ENCODE peak calls at places on chromosomes 13 and 19, in five cellular contexts. L is psoas muscle, J is non-pigmented ciliary epithelial cell, V is pancreas, O is AG04450. D is an unnamed sample.

GRCh38 chr13:44335463-44335862 is 38.2 kb upstream of the SERP2 start:
- DNase-seq in V (no peak), J (no peak), O (no peak), L (no peak), D (no peak)

GRCh38 chr19:37966211-37967072 is 59.4 kb downstream of the SIPA1L3 start:
- DNase-seq in J (no peak), L (no peak), O (no peak), V (peak), D (no peak)

GRCh38 chr13:31768351-31768750 is 29.0 kb downstream of the RXFP2 start:
- DNase-seq in V (no peak), L (no peak), J (no peak), O (no peak), D (no peak)

GRCh38 chr19:14437578-14438140 is 4.6 kb downstream of the PKN1 start:
- DNase-seq in J (no peak), L (no peak), V (no peak), O (no peak), D (no peak)

GRCh38 chr19:56273563-56274117 is 1.1 kb downstream of the EDDM13 start:
- DNase-seq in V (no peak), J (no peak), L (no peak), O (no peak), D (no peak)

GRCh38 chr13:39106216-39106995 is 68.2 kb downstream of the NHLRC3 start:
- DNase-seq in V (no peak), O (no peak), L (no peak), J (no peak), D (no peak)

GRCh38 chr19:18422530-18423191 is 3.5 kb downstream of the SSBP4 start:
- DNase-seq in O (no peak), V (no peak), L (no peak), J (no peak), D (no peak)

GRCh38 chr13:106513025-106513424 is 22.4 kb downstream of the EFNB2 start:
- DNase-seq in O (no peak), V (no peak), J (no peak), L (no peak), D (no peak)

GRCh38 chr13:40190656-40191100 is 475.8 kb downstream of the FOXO1 start:
- DNase-seq in V (no peak), L (peak), O (no peak), J (peak), D (no peak)

GRCh38 chr13:74135306-74136088 is 1.3 kb upstream of the KLF12 start:
- DNase-seq in L (peak), V (peak), J (no peak), O (no peak), D (peak)

GRCh38 chr19:18756896-18757295 is 34.2 kb downstream of the COMP start:
- DNase-seq in L (no peak), J (no peak), O (no peak), V (no peak), D (no peak)

D was measured in lung.